ENCODE peak calls at places on chromosomes 12 and 14, in eight cellular contexts. K is NCI-H510A, X is heart right ventricle, P is GM12865, B is kidney tubule cell, H is H4, A is ovary, J is sciatic nerve. S is an unnamed sample.

GRCh38 chr12:62767946-62768345 is 167.0 kb downstream of the PPM1H start:
- DNase-seq in J (no peak), K (no peak), X (no peak), A (no peak), P (no peak), B (peak; percentile 41), H (no peak), S (no peak)

GRCh38 chr12:75642226-75642625 is 130.8 kb upstream of the KRR1 start:
- DNase-seq in B (peak; percentile 81), X (no peak), J (no peak), A (no peak), H (no peak), P (no peak), K (no peak), S (no peak)

GRCh38 chr14:102565331-102565887 is 27.0 kb upstream of the RCOR1 start:
- DNase-seq in X (no peak), A (no peak), J (no peak), H (no peak), P (peak; percentile 70), B (no peak), K (no peak), S (no peak)

GRCh38 chr12:153080-153746 is 60.7 kb downstream of the SLC6A12 start:
- DNase-seq in A (no peak), J (peak; percentile 71), P (peak; percentile 75), H (peak; percentile 71), K (peak; percentile 77), X (peak; percentile 55), B (peak; percentile 77), S (peak; percentile 72)

GRCh38 chr12:22409071-22409951 is 74.8 kb upstream of the ST8SIA1 start:
- DNase-seq in P (peak; percentile 88), H (no peak), X (no peak), A (no peak), K (no peak), B (no peak), J (no peak), S (peak; percentile 53)

GRCh38 chr12:25975682-25976081 is 17.2 kb downstream of the RASSF8 start:
- DNase-seq in J (no peak), K (no peak), X (no peak), P (no peak), H (no peak), B (no peak), A (no peak), S (no peak)

GRCh38 chr12:101675555-101675954 is 21.9 kb upstream of the CHPT1 start:
- DNase-seq in A (no peak), P (no peak), X (no peak), B (no peak), H (no peak), J (no peak), K (no peak), S (no peak)

GRCh38 chr12:111396726-111397445 is 8.8 kb upstream of the SH2B3 start:
- DNase-seq in B (peak; percentile 94), J (peak; percentile 92), X (peak; percentile 91), P (peak; percentile 93), K (peak; percentile 43), A (peak; percentile 81), H (peak; percentile 74), S (peak; percentile 95)

GRCh38 chr12:110431957-110432587 is 18.1 kb downstream of the ARPC3 start:
- DNase-seq in P (peak; percentile 38), X (no peak), J (no peak), K (no peak), A (no peak), H (no peak), B (no peak), S (peak; percentile 63)

GRCh38 chr12:65663097-65663496 is 161.2 kb upstream of the HMGA2 start:
- DNase-seq in B (no peak), J (no peak), X (no peak), H (no peak), K (no peak), A (no peak), P (no peak), S (no peak)

GRCh38 chr14:76423534-76423933 is 47.6 kb downstream of the ESRRB start:
- DNase-seq in K (no peak), X (no peak), P (no peak), J (no peak), H (no peak), B (no peak), A (no peak), S (no peak)

GRCh38 chr12:116818341-116818856 is 62.8 kb downstream of the HRK start:
- DNase-seq in B (peak; percentile 22), P (peak; percentile 11), A (peak; percentile 37), H (no peak), K (no peak), J (peak; percentile 71), X (peak; percentile 35), S (peak; percentile 68)

GRCh38 chr12:113325938-113326337 is 9.0 kb downstream of the SLC8B1 start:
- DNase-seq in H (no peak), P (no peak), X (peak; percentile 68), J (no peak), B (no peak), A (no peak), K (no peak), S (peak; percentile 85)

GRCh38 chr14:45249847-45250575 is 3.0 kb downstream of the MIS18BP1 start:
- DNase-seq in B (no peak), H (peak; percentile 92), A (no peak), J (no peak), P (peak; percentile 77), K (no peak), X (no peak), S (no peak)

GRCh38 chr12:3242199-3242863 is 165.2 kb downstream of the TSPAN9 start:
- DNase-seq in A (no peak), J (no peak), B (no peak), K (no peak), P (no peak), H (no peak), X (peak; percentile 73), S (no peak)

GRCh38 chr14:20848316-20848954 is 42.8 kb upstream of the RNASE3 start:
- DNase-seq in A (no peak), H (peak; percentile 23), K (no peak), J (no peak), X (no peak), P (no peak), B (peak; percentile 97), S (no peak)

GRCh38 chr12:28239918-28240317 is 49.7 kb downstream of the CCDC91 start:
- DNase-seq in A (no peak), P (no peak), K (no peak), H (no peak), J (no peak), B (no peak), X (no peak), S (no peak)